ENCODE peak calls at places on chromosomes 7 and 10, in four cellular contexts. V is prostate gland, X is right lobe of liver, T is spleen. G is an unnamed sample.

GRCh38 chr7:2358968-2359527 is 4.4 kb downstream of the EIF3B start:
- DNase-seq in V (no peak), X (no peak), T (no peak), G (no peak)

GRCh38 chr7:97845622-97846203 is 26.5 kb downstream of the ASNS start:
- DNase-seq in V (no peak), X (no peak), T (no peak), G (no peak)

GRCh38 chr10:69375307-69376151 is 41.2 kb downstream of the TACR2 start:
- DNase-seq in V (peak; percentile 94), X (no peak), T (no peak), G (no peak)

GRCh38 chr7:10557375-10557774 is 416.3 kb upstream of the PHF14 start:
- DNase-seq in V (no peak), X (no peak), T (no peak), G (no peak)

GRCh38 chr10:1550616-1551015 is 186.7 kb downstream of the ADARB2 start:
- DNase-seq in V (no peak), X (no peak), T (no peak), G (no peak)

GRCh38 chr7:98168181-98168903 is 42.9 kb upstream of the BHLHA15 start:
- DNase-seq in V (peak; percentile 66), X (peak; percentile 50), T (peak; percentile 78), G (peak; percentile 58)

GRCh38 chr7:86629-87028 is 105.7 kb upstream of the FAM20C start:
- DNase-seq in V (no peak), X (no peak), T (no peak), G (no peak)

GRCh38 chr10:17206210-17206709 is 4.8 kb upstream of the TRDMT1 start:
- DNase-seq in V (no peak), X (no peak), T (no peak), G (no peak)

GRCh38 chr7:140611641-140612040 is 29.0 kb downstream of the DENND2A start:
- DNase-seq in V (no peak), X (no peak), T (peak; percentile 21), G (no peak)

GRCh38 chr7:105990726-105991465 is 27.8 kb downstream of the CDHR3 start:
- DNase-seq in V (no peak), X (no peak), T (no peak), G (no peak)

GRCh38 chr7:3416453-3416852 is 115.4 kb downstream of the SDK1 start:
- DNase-seq in V (no peak), X (no peak), T (no peak), G (no peak)

GRCh38 chr7:42138691-42139090 is 98.3 kb downstream of the GLI3 start:
- DNase-seq in V (no peak), X (no peak), T (no peak), G (no peak)
- H3K4me1 ChIP-seq in V (no peaks in the 10 kb centered on the region), X (no peaks in the 10 kb centered on the region), T (no peaks in the 10 kb centered on the region), G (no peaks in the 10 kb centered on the region)

GRCh38 chr7:44117801-44118429 is 5.4 kb downstream of the POLD2 start:
- DNase-seq in V (no peak), X (no peak), T (peak; percentile 54), G (no peak)
- TF ChIP-seq POLR2A in V (no peak), X (no peak), T (no peak), G (no peak)

DNA sequence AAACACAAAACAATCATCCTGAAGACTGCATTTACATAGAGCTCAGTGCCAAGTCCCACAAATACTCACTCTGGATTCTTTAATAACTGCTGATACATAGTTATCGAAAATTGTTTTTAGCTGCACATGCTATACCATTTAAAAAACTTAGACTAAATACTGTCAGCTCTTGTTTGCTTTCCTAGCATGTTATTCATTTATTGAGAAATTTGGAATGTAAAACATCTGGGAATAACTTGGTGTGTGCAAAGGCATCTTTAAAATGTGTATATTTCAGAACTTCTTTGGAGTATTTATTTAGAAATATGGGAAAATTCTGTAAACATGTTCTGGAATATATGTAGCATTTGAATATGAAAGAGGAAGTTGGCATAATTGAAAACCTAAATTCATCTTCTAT is 119.6 kb downstream of the ARID5B start:
- DNase-seq in V (no peak), X (no peak), T (no peak), G (no peak)
- H3K27ac ChIP-seq in V (no peak overlapping the region), X (no peak overlapping the region), T (peak overlapping the region; percentile 87), G (peak overlapping the region; percentile 79)

GRCh38 chr7:100396421-100396982 is 23.2 kb downstream of the PILRA start:
- DNase-seq in V (no peak), X (no peak), T (no peak), G (peak; percentile 52)

GRCh38 chr7:100400041-100400440 is 26.8 kb downstream of the PILRA start:
- DNase-seq in V (no peak), X (no peak), T (no peak), G (no peak)

GRCh38 chr7:100400656-100401055 is 27.4 kb downstream of the PILRA start:
- DNase-seq in V (no peak), X (no peak), T (no peak), G (no peak)

GRCh38 chr7:100398239-100398638 is 25.0 kb downstream of the PILRA start:
- DNase-seq in V (no peak), X (no peak), T (no peak), G (no peak)

DNA sequence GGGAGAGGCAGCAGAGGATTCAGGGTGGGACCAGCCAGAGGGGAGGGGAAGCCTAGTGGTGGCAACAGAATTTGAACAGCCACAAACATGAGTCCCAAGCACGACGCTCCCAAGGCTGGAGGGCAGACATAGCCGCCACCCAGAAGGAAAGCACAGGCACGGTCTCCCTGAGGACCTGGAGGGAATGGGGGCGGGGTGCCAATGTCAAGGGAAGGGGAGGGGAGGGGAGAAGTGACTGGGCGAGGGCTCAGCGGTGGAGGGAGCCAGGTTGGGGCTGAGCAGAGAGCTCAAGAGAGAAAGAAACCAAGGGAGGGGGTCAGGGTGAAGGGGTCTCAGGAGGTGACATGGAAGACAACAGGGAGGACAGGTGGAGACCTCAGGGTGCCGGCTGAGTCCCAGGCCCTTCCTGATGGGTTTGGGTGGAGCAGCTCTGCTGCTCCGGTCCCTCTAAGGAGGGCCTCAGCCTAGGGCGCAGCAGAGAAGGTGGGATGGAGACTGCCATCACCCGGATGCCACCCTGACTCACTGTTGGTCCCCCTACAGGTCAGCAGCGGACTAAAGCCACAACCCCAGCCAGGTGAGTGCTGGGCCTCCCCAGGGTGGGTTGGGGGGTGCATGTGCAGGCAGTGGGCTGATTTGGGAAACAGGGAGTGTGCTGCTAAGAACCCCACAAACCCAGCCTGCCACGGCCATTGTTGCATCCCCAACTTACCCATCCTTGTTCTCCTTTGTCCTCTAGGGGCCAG is 24.2 kb downstream of the PILRA start:
- DNase-seq in V (no peak), X (no peak), T (peak; percentile 79), G (no peak)
- H3K4me1 ChIP-seq in V (no peaks in the 10 kb centered on the region), X (no peaks in the 10 kb centered on the region), T (peaks cover 30% of the 10 kb centered on the region), G (no peaks in the 10 kb centered on the region)

GRCh38 chr7:107975394-107976013 is 27.5 kb downstream of the LAMB1 start:
- DNase-seq in V (no peak), X (no peak), T (no peak), G (no peak)
- TF ChIP-seq POLR2A in V (no peak), X (no peak), T (no peak), G (no peak)

DNA sequence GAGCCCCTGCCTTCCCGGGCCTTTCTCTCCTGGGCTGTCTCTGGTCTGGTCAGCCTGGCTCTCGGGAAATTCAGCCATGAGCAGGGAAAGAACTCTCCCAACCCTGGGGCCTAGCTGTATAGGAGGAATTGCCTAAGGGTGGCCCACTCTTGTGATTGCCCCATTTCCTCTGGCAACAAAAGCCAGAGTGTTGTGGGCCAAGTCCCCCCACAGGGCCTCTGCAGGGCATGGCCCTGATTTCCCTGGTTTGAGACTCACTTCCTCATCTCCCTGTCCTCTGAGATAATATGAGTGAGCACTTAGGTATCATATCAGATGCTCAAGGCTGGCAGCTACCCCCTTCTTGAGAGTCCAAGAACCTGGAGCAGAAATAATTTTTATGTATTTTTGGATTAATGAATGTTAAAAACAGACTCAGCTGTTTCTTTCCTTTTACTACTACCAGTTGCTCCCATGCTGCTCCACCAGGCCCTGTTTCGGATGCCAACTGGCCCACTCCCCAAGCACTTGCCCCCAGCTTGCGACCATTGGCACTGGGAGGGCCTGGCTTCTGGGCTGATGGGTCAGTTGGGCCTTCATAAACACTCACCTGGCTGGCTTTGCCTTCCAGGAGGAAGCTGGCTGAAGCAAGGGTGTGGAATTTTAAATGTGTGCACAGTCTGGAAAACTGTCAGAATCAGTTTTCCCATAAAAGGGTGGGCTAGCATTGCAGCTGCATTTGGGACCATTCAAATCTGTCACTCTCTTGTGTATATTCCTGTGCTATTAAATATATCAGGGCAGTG is 11.4 kb downstream of the IRF5 start:
- DNase-seq in V (no peak), X (no peak), T (no peak), G (no peak)
- H3K27ac ChIP-seq in V (no peak overlapping the region), X (no peak overlapping the region), T (no peak overlapping the region), G (no peak overlapping the region)

GRCh38 chr10:132546567-132547420 is 9.2 kb downstream of the INPP5A start:
- DNase-seq in V (no peak), X (peak; percentile 70), T (peak; percentile 83), G (peak; percentile 68)
- H3K4me1 ChIP-seq in V (peaks cover 6% of the 10 kb centered on the region), X (no peaks in the 10 kb centered on the region), T (peaks cover 78% of the 10 kb centered on the region), G (peaks cover 41% of the 10 kb centered on the region)

G was measured in Peyer's patch.